ENCODE peak calls at places on chromosomes 7 and 10, in seven cellular contexts. R is hepatocyte, Q is fibroblast of the aortic adventitia, O is GM10248, K is fibroblast of lung, W is upper lobe of right lung, X is ovary. Z is an unnamed sample.

GRCh38 chr10:110404374-110404773 is 93.3 kb upstream of the DUSP5 start:
- DNase-seq in O (no peak), Q (peak), X (no peak), W (no peak), K (no peak), R (no peak), Z (no peak)

GRCh38 chr7:23471090-23471859 is 984 bp upstream of the IGF2BP3 start:
- DNase-seq in R (peak), W (no peak), K (peak), X (no peak), O (peak), Q (peak), Z (peak)

GRCh38 chr7:506921-507622 is 12.6 kb downstream of the PDGFA start:
- DNase-seq in O (no peak), K (no peak), X (no peak), R (no peak), W (peak), Q (no peak), Z (no peak)

GRCh38 chr10:22810643-22811254 is 96.4 kb upstream of the PIP4K2A start:
- DNase-seq in W (no peak), Q (no peak), X (no peak), R (no peak), K (peak), O (no peak), Z (no peak)

GRCh38 chr7:137882261-137882668 is 35.5 kb upstream of the DGKI start:
- DNase-seq in W (no peak), Q (peak), R (no peak), K (peak), O (peak), X (no peak), Z (peak)

GRCh38 chr7:27165089-27165654 is at the start of gene HOXA9:
- DNase-seq in K (no peak), X (no peak), R (no peak), W (peak), O (no peak), Q (no peak), Z (peak)

GRCh38 chr7:141290951-141291350 is 217.1 kb downstream of the TMEM178B start:
- DNase-seq in K (no peak), O (no peak), Q (no peak), R (no peak), W (no peak), X (no peak), Z (no peak)

GRCh38 chr10:131790021-131790420 is 110.8 kb upstream of the PPP2R2D start:
- DNase-seq in O (no peak), K (no peak), R (no peak), X (no peak), Q (no peak), W (no peak), Z (peak)

GRCh38 chr7:135745702-135746312 is 2.8 kb downstream of the FAM180A start:
- DNase-seq in O (no peak), R (no peak), W (no peak), K (peak), X (peak), Q (peak), Z (peak)

GRCh38 chr7:30925117-30925516 is 13.5 kb downstream of the AQP1 start:
- DNase-seq in Q (no peak), O (no peak), R (no peak), K (no peak), W (no peak), X (no peak), Z (no peak)

GRCh38 chr10:126062132-126063032 is 166.0 kb downstream of the FANK1 start:
- DNase-seq in K (peak), O (no peak), Q (peak), R (peak), X (peak), W (peak), Z (peak)

GRCh38 chr10:108393111-108393510 is 1228.6 kb upstream of the SORCS1 start:
- DNase-seq in X (no peak), Q (peak), K (peak), R (no peak), O (no peak), W (no peak), Z (peak)

GRCh38 chr10:91617073-91617580 is 15.7 kb downstream of the PPP1R3C start:
- DNase-seq in W (no peak), R (no peak), K (peak), X (no peak), O (no peak), Q (peak), Z (peak)

GRCh38 chr7:44914992-44915607 is 29.8 kb upstream of the PURB start:
- DNase-seq in X (no peak), O (peak), Q (no peak), K (no peak), R (no peak), W (no peak), Z (no peak)

GRCh38 chr7:22723171-22723601 is 3.8 kb upstream of the IL6 start:
- DNase-seq in K (peak), O (no peak), X (no peak), R (peak), W (peak), Q (peak), Z (no peak)

GRCh38 chr7:121029302-121029701 is 40.8 kb downstream of the CPED1 start:
- DNase-seq in Q (no peak), W (no peak), O (no peak), X (no peak), K (no peak), R (no peak), Z (no peak)

GRCh38 chr10:11331706-11332105 is 279.7 kb downstream of the USP6NL start:
- DNase-seq in X (no peak), O (no peak), R (no peak), Q (peak), K (peak), W (no peak), Z (no peak)

GRCh38 chr7:79272066-79272669 is 181.3 kb downstream of the MAGI2 start:
- DNase-seq in W (no peak), K (peak), X (no peak), Q (peak), R (peak), O (peak), Z (peak)

GRCh38 chr10:114502071-114502470 is 97.8 kb upstream of the AFAP1L2 start:
- DNase-seq in X (no peak), O (no peak), R (no peak), K (no peak), W (no peak), Q (no peak), Z (no peak)

GRCh38 chr7:71770269-71770907 is 638.4 kb downstream of the GALNT17 start:
- DNase-seq in W (no peak), X (no peak), K (peak), O (no peak), Q (no peak), R (no peak), Z (no peak)

GRCh38 chr10:71836594-71836970 is 14.5 kb downstream of the PSAP start:
- DNase-seq in K (peak), O (no peak), Q (peak), W (no peak), R (no peak), X (no peak), Z (no peak)

GRCh38 chr7:90931996-90932912 is 332.0 kb upstream of the FZD1 start:
- DNase-seq in X (no peak), W (no peak), K (peak), O (peak), Q (no peak), R (no peak), Z (no peak)

GRCh38 chr7:70092314-70093303 is 494.3 kb downstream of the AUTS2 start:
- DNase-seq in K (peak), W (no peak), X (peak), R (peak), O (no peak), Q (peak), Z (no peak)

GRCh38 chr7:50346548-50347497 is 42.3 kb downstream of the IKZF1 start:
- DNase-seq in X (no peak), O (no peak), R (no peak), W (no peak), K (no peak), Q (no peak), Z (peak)

GRCh38 chr7:147509052-147509480 is 1081.5 kb upstream of the C7orf33 start:
- DNase-seq in R (no peak), W (no peak), K (peak), Q (peak), O (no peak), X (no peak), Z (no peak)

GRCh38 chr7:50308301-50309129 is 4.0 kb downstream of the IKZF1 start:
- DNase-seq in R (no peak), Q (no peak), O (no peak), X (no peak), W (no peak), K (no peak), Z (no peak)

GRCh38 chr10:42930516-42931205 is 146.2 kb upstream of the RET start:
- DNase-seq in R (no peak), Q (no peak), O (no peak), W (no peak), K (no peak), X (no peak), Z (no peak)

GRCh38 chr10:72340510-72340895 is 14.2 kb downstream of the DNAJB12 start:
- DNase-seq in R (peak), O (peak), X (peak), K (no peak), W (peak), Q (peak), Z (peak)

GRCh38 chr10:80660736-80661135 is 123.0 kb downstream of the SH2D4B start:
- DNase-seq in W (no peak), O (no peak), R (no peak), Q (no peak), X (no peak), K (no peak), Z (no peak)

GRCh38 chr7:47183896-47184629 is 397.8 kb downstream of the TNS3 start:
- DNase-seq in W (no peak), R (no peak), X (no peak), K (no peak), O (no peak), Q (no peak), Z (no peak)

GRCh38 chr10:134205-134742 is 981 bp upstream of the ZMYND11 start:
- DNase-seq in R (peak), Q (peak), X (no peak), O (no peak), W (peak), K (peak), Z (peak)

GRCh38 chr7:112529486-112529885 is 48.7 kb downstream of the LSMEM1 start:
- DNase-seq in R (no peak), K (no peak), Q (no peak), W (no peak), X (no peak), O (no peak), Z (no peak)

GRCh38 chr10:58157076-58157766 is 110.5 kb downstream of the IPMK start:
- DNase-seq in K (peak), W (no peak), R (no peak), Q (peak), O (no peak), X (no peak), Z (peak)

GRCh38 chr7:127514499-127514898 is 70.9 kb downstream of the GCC1 start:
- DNase-seq in X (no peak), R (peak), K (peak), Q (peak), W (no peak), O (peak), Z (peak)

GRCh38 chr10:88557659-88558058 is 25.5 kb downstream of the RNLS start:
- DNase-seq in R (no peak), X (no peak), Q (peak), W (no peak), O (no peak), K (peak), Z (peak)
- TF ChIP-seq CTCF in R (no peak), X (no peak), Q (no peak), W (no peak), O (no peak), K (no peak), Z (no peak)

DNA sequence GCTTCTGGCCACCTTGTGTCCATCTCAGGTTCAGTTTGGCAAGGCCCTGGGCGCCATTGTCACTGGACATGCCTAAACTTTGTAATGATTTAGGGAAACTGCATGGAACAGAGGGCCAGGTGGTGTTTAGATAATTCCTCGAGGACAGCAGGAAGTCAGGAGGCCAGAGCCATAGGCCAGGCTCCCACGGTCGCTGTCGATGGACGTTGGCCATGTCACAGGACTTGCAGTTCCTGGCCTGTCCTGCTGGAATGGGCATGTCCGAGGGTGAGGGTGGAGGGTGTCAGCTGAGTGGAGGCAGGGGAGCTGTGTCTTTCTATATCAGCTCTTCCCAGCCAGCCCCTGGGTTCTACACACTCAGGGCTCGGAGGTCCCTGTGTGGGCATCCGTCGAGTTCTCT is 107.9 kb upstream of the MACROH2A2 start:
- DNase-seq in X (no peak), O (no peak), W (no peak), R (no peak), Q (no peak), K (no peak), Z (no peak)
- TF ChIP-seq CTCF in X (no peak), O (no peak), W (no peak), R (no peak), Q (no peak), K (no peak), Z (no peak)

DNA sequence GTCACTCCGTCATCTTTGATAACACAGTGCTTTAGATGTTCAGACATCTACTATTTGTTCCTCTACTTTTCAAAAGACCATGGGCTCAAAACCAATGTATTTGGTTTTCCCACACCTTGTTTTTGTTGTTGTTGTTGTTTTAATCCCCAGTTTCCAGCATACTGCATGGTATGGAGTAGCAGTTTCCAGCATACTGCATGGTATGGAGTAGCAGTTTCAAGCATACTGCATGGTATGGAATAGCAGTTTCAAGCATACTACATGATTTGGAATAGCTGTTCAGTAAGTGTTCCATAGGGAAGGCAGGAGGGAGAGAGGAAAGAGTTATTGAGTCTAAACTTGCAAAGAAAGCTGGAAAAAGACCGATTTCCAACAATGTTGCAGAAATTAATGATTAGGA is 314.3 kb upstream of the PRKCQ start:
- DNase-seq in Q (no peak), K (no peak), X (no peak), R (no peak), W (no peak), O (no peak), Z (no peak)
- TF ChIP-seq CTCF in Q (no peak), K (no peak), X (no peak), R (no peak), W (no peak), O (no peak), Z (no peak)

GRCh38 chr7:158259141-158259540 is 328.5 kb downstream of the PTPRN2 start:
- DNase-seq in X (no peak), O (no peak), K (no peak), R (no peak), Q (no peak), W (no peak), Z (no peak)
- TF ChIP-seq CTCF in X (no peak), O (no peak), K (no peak), R (no peak), Q (no peak), W (no peak), Z (no peak)

Z was measured in RWPE1.